ENCODE peak calls at places on chromosomes 7 and 10, in four cellular contexts. K is fibroblast of villous mesenchyme, C is lung microvascular endothelial cell, F is frontal cortex. E is an unnamed sample.

GRCh38 chr10:12907651-12908050 is 93.9 kb downstream of the CCDC3 start:
- DNase-seq in K (peak), C (peak), F (no peak), E (peak)

GRCh38 chr10:114017873-114018272 is 25.8 kb upstream of the ADRB1 start:
- DNase-seq in K (no peak), C (no peak), F (no peak), E (no peak)

GRCh38 chr10:5071411-5072198 is 22.6 kb upstream of the AKR1C3 start:
- DNase-seq in K (peak), C (peak), F (no peak), E (peak)

GRCh38 chr7:106542550-106543220 is 118.3 kb downstream of the CCDC71L start:
- DNase-seq in K (peak), C (peak), F (no peak), E (peak)

GRCh38 chr10:93006435-93007039 is 54.1 kb upstream of the CYP26C1 start:
- DNase-seq in K (peak), C (peak), F (no peak), E (peak)

GRCh38 chr7:155169498-155170065 is 99.5 kb downstream of the HTR5A start:
- DNase-seq in K (no peak), C (no peak), F (no peak), E (no peak)

GRCh38 chr7:3722396-3722846 is 421.4 kb downstream of the SDK1 start:
- DNase-seq in K (peak), C (no peak), F (no peak), E (peak)

GRCh38 chr7:142746268-142746667 is 3.0 kb upstream of the PRSS1 start:
- DNase-seq in K (no peak), C (no peak), F (no peak), E (no peak)

GRCh38 chr7:46934198-46934825 is 647.6 kb downstream of the TNS3 start:
- DNase-seq in K (peak), C (peak), F (no peak), E (peak)

GRCh38 chr10:30688456-30688855 is 58.9 kb upstream of the LYZL2 start:
- DNase-seq in K (peak), C (no peak), F (no peak), E (no peak)

GRCh38 chr7:154304740-154305679 is 252.8 kb downstream of the DPP6 start:
- DNase-seq in K (no peak), C (no peak), F (peak), E (no peak)

GRCh38 chr10:123103944-123104343 is 31.8 kb upstream of the HMX3 start:
- DNase-seq in K (no peak), C (no peak), F (no peak), E (no peak)

GRCh38 chr7:148503900-148504487 is 86.6 kb upstream of the C7orf33 start:
- DNase-seq in K (peak), C (peak), F (no peak), E (peak)

GRCh38 chr10:93368210-93368609 is 113.9 kb downstream of the MYOF start:
- DNase-seq in K (no peak), C (no peak), F (no peak), E (peak)

GRCh38 chr7:80277434-80278427 is 143.1 kb downstream of the GNAI1 start:
- DNase-seq in K (peak), C (no peak), F (no peak), E (peak)

GRCh38 chr7:105734233-105734632 is 142.2 kb downstream of the ATXN7L1 start:
- DNase-seq in K (peak), C (no peak), F (no peak), E (no peak)

GRCh38 chr7:150382123-150382843 is 3.2 kb downstream of the ZNF775 start:
- DNase-seq in K (no peak), C (no peak), F (no peak), E (no peak)

E was measured in fibroblast of pulmonary artery.